ENCODE peak calls at places on chromosomes 5 and 9, in seven cellular contexts. U is PC-9; T is CD8-positive, alpha-beta T cell; L is ascending aorta; I is left ventricle myocardium inferior; D is spleen; G is transverse colon. R is an unnamed sample.

GRCh38 chr5:84830265-84830664 is 445.6 kb upstream of the EDIL3 start:
- DNase-seq in U (no peak), T (no peak), L (no peak), I (no peak), D (no peak), G (no peak), R (no peak)

GRCh38 chr9:137241490-137242328 is 622 bp downstream of the TUBB4B start:
- DNase-seq in U (peak; percentile 46), T (peak; percentile 28), L (peak; percentile 85), I (peak; percentile 72), D (peak; percentile 94), G (peak; percentile 80), R (no peak)

GRCh38 chr9:135500525-135501260 is at the start of gene MRPS2:
- DNase-seq in U (peak; percentile 76), T (peak; percentile 63), L (peak; percentile 93), I (peak; percentile 88), D (peak; percentile 97), G (peak; percentile 90), R (peak; percentile 95)

GRCh38 chr5:145739824-145740223 is 95.3 kb downstream of the PRELID2 start:
- DNase-seq in U (no peak), T (no peak), L (no peak), I (no peak), D (no peak), G (no peak), R (no peak)

GRCh38 chr9:35859310-35859994 is 10.7 kb downstream of the OR13J1 start:
- DNase-seq in U (no peak), T (no peak), L (no peak), I (no peak), D (no peak), G (no peak), R (no peak)

GRCh38 chr9:118614011-118614410 is 755.2 kb downstream of the BRINP1 start:
- DNase-seq in U (no peak), T (no peak), L (no peak), I (no peak), D (no peak), G (no peak), R (no peak)

GRCh38 chr5:155699385-155699784 is 627.6 kb upstream of the SGCD start:
- DNase-seq in U (no peak), T (no peak), L (no peak), I (no peak), D (no peak), G (no peak), R (no peak)

GRCh38 chr9:128845186-128845931 is 15.8 kb upstream of the SPOUT1 start:
- DNase-seq in U (no peak), T (no peak), L (no peak), I (no peak), D (peak; percentile 41), G (no peak), R (peak; percentile 48)

GRCh38 chr9:129777769-129778130 is 24.9 kb upstream of the PTGES start:
- DNase-seq in U (no peak), T (no peak), L (no peak), I (no peak), D (no peak), G (no peak), R (no peak)

GRCh38 chr5:50786073-50786472 is 119.6 kb downstream of the PARP8 start:
- DNase-seq in U (peak; percentile 36), T (no peak), L (no peak), I (no peak), D (no peak), G (no peak), R (no peak)

GRCh38 chr5:167030500-167031120 is 1260.8 kb upstream of the WWC1 start:
- DNase-seq in U (no peak), T (no peak), L (no peak), I (no peak), D (no peak), G (peak; percentile 27), R (peak; percentile 33)

GRCh38 chr9:27351438-27351837 is 54.5 kb upstream of the EQTN start:
- DNase-seq in U (no peak), T (no peak), L (no peak), I (peak; percentile 52), D (no peak), G (no peak), R (no peak)

GRCh38 chr9:89313842-89314241 is 2.8 kb downstream of the CKS2 start:
- DNase-seq in U (no peak), T (no peak), L (no peak), I (no peak), D (no peak), G (no peak), R (no peak)

GRCh38 chr9:84862786-84863185 is 193.3 kb downstream of the NTRK2 start:
- DNase-seq in U (no peak), T (no peak), L (no peak), I (peak; percentile 28), D (no peak), G (no peak), R (no peak)

GRCh38 chr5:135559342-135559741 is 19.4 kb downstream of the CXCL14 start:
- DNase-seq in U (no peak), T (no peak), L (no peak), I (no peak), D (peak; percentile 29), G (no peak), R (peak; percentile 65)

GRCh38 chr5:143759368-143760136 is 52.4 kb upstream of the HMHB1 start:
- DNase-seq in U (no peak), T (no peak), L (no peak), I (no peak), D (no peak), G (no peak), R (no peak)

GRCh38 chr9:4298255-4299005 is 1.4 kb downstream of the GLIS3 start:
- DNase-seq in U (peak; percentile 76), T (no peak), L (peak; percentile 82), I (peak; percentile 26), D (no peak), G (peak; percentile 56), R (peak; percentile 48)

GRCh38 chr5:149140197-149141002 is 893 bp upstream of the ABLIM3 start:
- DNase-seq in U (peak; percentile 95), T (no peak), L (no peak), I (no peak), D (no peak), G (no peak), R (no peak)

GRCh38 chr5:138018844-138019243 is 14.0 kb downstream of the FAM13B start:
- DNase-seq in U (no peak), T (no peak), L (no peak), I (no peak), D (no peak), G (no peak), R (peak; percentile 51)

GRCh38 chr5:33973271-33973670 is 11.2 kb downstream of the SLC45A2 start:
- DNase-seq in U (no peak), T (no peak), L (no peak), I (no peak), D (no peak), G (no peak), R (no peak)

GRCh38 chr5:173669483-173669882 is 53.0 kb upstream of the BOD1 start:
- DNase-seq in U (no peak), T (no peak), L (peak; percentile 27), I (no peak), D (no peak), G (no peak), R (no peak)

GRCh38 chr9:4009006-4009511 is 290.8 kb downstream of the GLIS3 start:
- DNase-seq in U (no peak), T (no peak), L (no peak), I (no peak), D (no peak), G (no peak), R (no peak)

GRCh38 chr5:179268399-179268952 is 76.8 kb downstream of the ADAMTS2 start:
- DNase-seq in U (no peak), T (no peak), L (peak; percentile 47), I (peak; percentile 13), D (peak; percentile 61), G (peak; percentile 4), R (no peak)

GRCh38 chr5:33827335-33827734 is 64.5 kb downstream of the ADAMTS12 start:
- DNase-seq in U (no peak), T (no peak), L (no peak), I (no peak), D (no peak), G (no peak), R (no peak)

DNA sequence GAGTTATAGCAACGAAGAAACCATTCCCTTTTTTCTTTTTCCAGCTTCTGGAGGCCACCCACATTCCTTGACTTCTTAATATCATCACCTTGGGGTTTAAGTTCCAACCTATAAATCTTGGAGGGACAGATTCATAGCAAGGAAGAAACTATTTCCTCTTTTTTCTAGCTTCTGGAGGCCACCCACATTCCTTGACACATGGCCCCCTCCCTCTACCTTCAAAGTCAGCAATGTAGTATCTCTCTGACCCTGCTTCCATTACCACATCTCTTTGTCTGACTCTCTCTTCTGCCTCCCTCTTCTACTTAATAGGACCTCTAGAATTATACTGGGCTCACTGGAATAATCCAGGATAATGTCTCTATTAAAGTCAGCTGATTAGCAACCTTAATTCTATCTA is 34.7 kb upstream of the SHISAL2B start:
- DNase-seq in U (no peak), T (no peak), L (no peak), I (no peak), D (no peak), G (no peak), R (no peak)
- H3K4me3 ChIP-seq in U (no peak overlapping the region), T (no peak overlapping the region), L (no peak overlapping the region), I (no peak overlapping the region), D (no peak overlapping the region), G (no peak overlapping the region), R (no peak overlapping the region)

GRCh38 chr5:31661257-31661656 is 22.3 kb downstream of the PDZD2 start:
- DNase-seq in U (no peak), T (no peak), L (no peak), I (no peak), D (no peak), G (no peak), R (no peak)
- H3K4me1 ChIP-seq in U (no peaks in the 10 kb centered on the region), T (no peaks in the 10 kb centered on the region), L (peaks cover 4% of the 10 kb centered on the region), I (peaks cover 74% of the 10 kb centered on the region), D (no peaks in the 10 kb centered on the region), G (no peaks in the 10 kb centered on the region), R (no peaks in the 10 kb centered on the region)

GRCh38 chr5:112604741-112605390 is 132.8 kb upstream of the APC start:
- DNase-seq in U (no peak), T (no peak), L (no peak), I (no peak), D (no peak), G (no peak), R (peak; percentile 63)
- TF ChIP-seq CTCF in U (no peak), T (no peak), L (no peak), I (peak; percentile 45), D (no peak), G (peak; percentile 20), R (peak; percentile 79)

GRCh38 chr5:67095346-67095871 is 101.2 kb downstream of the CD180 start:
- DNase-seq in U (no peak), T (no peak), L (peak; percentile 86), I (peak; percentile 80), D (no peak), G (peak; percentile 72), R (no peak)
- H3K4me3 ChIP-seq in U (no peak overlapping the region), T (no peak overlapping the region), L (peak overlapping the region; percentile 15), I (peak overlapping the region; percentile 49), D (no peak overlapping the region), G (no peak overlapping the region), R (no peak overlapping the region)

GRCh38 chr5:125409101-125409495 is 662.7 kb upstream of the ZNF608 start:
- DNase-seq in U (peak; percentile 67), T (no peak), L (no peak), I (no peak), D (no peak), G (peak; percentile 12), R (no peak)
- H3K4me1 ChIP-seq in U (peaks cover 45% of the 10 kb centered on the region), T (no peaks in the 10 kb centered on the region), L (peaks cover 3% of the 10 kb centered on the region), I (peaks cover 47% of the 10 kb centered on the region), D (no peaks in the 10 kb centered on the region), G (peaks cover 51% of the 10 kb centered on the region), R (peaks cover 27% of the 10 kb centered on the region)